ENCODE peak calls at places on chromosomes 13 and 19, in four cellular contexts. A is thoracic aorta, Q is heart right ventricle, C is neural crest cell. U is an unnamed sample.

GRCh38 chr13:111383591-111384440 is 63.4 kb downstream of the TEX29 start:
- DNase-seq in Q (no peak), C (no peak), A (no peak), U (peak)

GRCh38 chr13:112603641-112604220 is 15.8 kb upstream of the TUBGCP3 start:
- DNase-seq in Q (no peak), A (no peak), C (no peak), U (peak)

GRCh38 chr19:16290692-16291091 is 33.9 kb upstream of the KLF2 start:
- DNase-seq in Q (peak), C (no peak), A (no peak), U (no peak)

GRCh38 chr13:49374585-49375290 is 69.1 kb downstream of the CAB39L start:
- DNase-seq in Q (no peak), C (no peak), A (no peak), U (no peak)

GRCh38 chr13:97696921-97697320 is 256.6 kb upstream of the IPO5 start:
- DNase-seq in A (no peak), Q (no peak), C (no peak), U (no peak)

GRCh38 chr13:90365130-90365529 is 982.4 kb upstream of the MIR17HG start:
- DNase-seq in A (no peak), C (no peak), Q (no peak), U (no peak)

GRCh38 chr19:16383584-16384161 is 59.0 kb downstream of the KLF2 start:
- DNase-seq in Q (no peak), A (no peak), C (no peak), U (no peak)

GRCh38 chr13:87954116-87954515 is 282.9 kb downstream of the SLITRK5 start:
- DNase-seq in A (no peak), Q (no peak), C (no peak), U (no peak)

GRCh38 chr19:56765107-56765506 is 75.4 kb downstream of the PEG3 start:
- DNase-seq in C (no peak), Q (peak), A (no peak), U (no peak)

GRCh38 chr19:57099199-57099661 is 20.6 kb upstream of the USP29 start:
- DNase-seq in Q (peak), A (no peak), C (peak), U (no peak)

GRCh38 chr13:72341904-72342303 is 385.5 kb downstream of the MZT1 start:
- DNase-seq in Q (no peak), A (no peak), C (no peak), U (no peak)

GRCh38 chr19:54586397-54586796 is 7.0 kb upstream of the LILRA1 start:
- DNase-seq in Q (no peak), A (no peak), C (no peak), U (no peak)

GRCh38 chr19:5028229-5028886 is 59.4 kb downstream of the KDM4B start:
- DNase-seq in A (no peak), Q (no peak), C (no peak), U (no peak)

GRCh38 chr13:75480691-75481175 is 1.2 kb downstream of the TBC1D4 start:
- DNase-seq in Q (peak), A (no peak), C (peak), U (peak)

GRCh38 chr13:79352107-79352506 is 53.9 kb downstream of the RBM26 start:
- DNase-seq in Q (no peak), A (no peak), C (no peak), U (no peak)

GRCh38 chr19:18098891-18099622 is 1.5 kb downstream of the MAST3 start:
- DNase-seq in Q (no peak), C (no peak), A (no peak), U (no peak)

GRCh38 chr19:29018542-29018941 is 194.4 kb downstream of the UQCRFS1 start:
- DNase-seq in A (no peak), C (no peak), Q (no peak), U (no peak)
- TF ChIP-seq CTCF in A (no peak), C (no peak), Q (no peak), U (no peak)

GRCh38 chr19:11286312-11286974 is 9.5 kb upstream of the TSPAN16 start:
- DNase-seq in A (no peak), Q (no peak), C (no peak), U (no peak)

GRCh38 chr19:11291991-11292390 is 4.0 kb upstream of the TSPAN16 start:
- DNase-seq in Q (no peak), A (no peak), C (no peak), U (no peak)

GRCh38 chr19:11284535-11284934 is 11.4 kb upstream of the TSPAN16 start:
- DNase-seq in Q (no peak), C (no peak), A (no peak), U (no peak)

GRCh38 chr19:11291415-11291814 is 4.5 kb upstream of the TSPAN16 start:
- DNase-seq in A (no peak), Q (no peak), C (no peak), U (no peak)

GRCh38 chr19:11288349-11288748 is 7.6 kb upstream of the TSPAN16 start:
- DNase-seq in Q (no peak), A (no peak), C (no peak), U (no peak)
- TF ChIP-seq CTCF in Q (peak), A (peak), C (peak), U (peak)

DNA sequence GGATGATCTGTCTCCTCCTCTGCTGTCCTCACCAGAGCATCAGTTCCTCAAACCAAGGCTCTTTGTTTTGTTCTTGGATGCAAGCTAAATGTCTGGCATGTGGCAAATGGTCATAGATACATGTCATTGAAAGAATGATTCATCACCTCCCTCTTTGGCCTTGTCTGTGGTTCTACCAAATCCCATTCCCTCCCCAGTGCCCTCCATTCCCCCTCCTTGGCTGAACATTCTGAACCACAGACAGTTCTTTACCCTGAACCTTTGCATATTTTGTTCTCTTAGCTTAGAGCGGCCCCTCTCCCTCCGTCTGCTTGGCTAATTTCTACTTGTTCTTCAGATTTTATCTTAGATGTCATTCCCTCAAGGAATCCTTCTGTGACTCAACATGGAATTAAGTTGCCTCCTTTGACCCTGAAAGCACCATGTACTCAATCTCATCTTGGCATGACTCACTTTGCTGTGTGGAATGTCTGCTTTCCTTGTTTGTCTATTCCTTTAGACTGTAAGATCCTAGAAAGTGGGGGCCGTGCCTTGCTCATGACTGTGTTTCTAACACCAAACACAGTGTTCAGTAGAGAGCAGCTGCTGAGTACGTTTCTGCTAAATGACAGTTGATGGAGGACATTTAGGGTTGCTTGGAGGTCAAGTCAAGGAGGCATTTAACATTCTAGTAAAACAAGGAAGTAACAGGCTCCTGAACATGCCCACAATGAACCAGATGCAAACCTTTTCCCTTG is 8.1 kb downstream of the ALOX5AP start:
- DNase-seq in A (peak), C (no peak), Q (no peak), U (no peak)
- TF ChIP-seq CTCF in A (peak), C (no peak), Q (no peak), U (no peak)

GRCh38 chr13:27788271-27788670 is 4.0 kb upstream of the GSX1 start:
- DNase-seq in Q (no peak), A (no peak), C (no peak), U (no peak)

DNA sequence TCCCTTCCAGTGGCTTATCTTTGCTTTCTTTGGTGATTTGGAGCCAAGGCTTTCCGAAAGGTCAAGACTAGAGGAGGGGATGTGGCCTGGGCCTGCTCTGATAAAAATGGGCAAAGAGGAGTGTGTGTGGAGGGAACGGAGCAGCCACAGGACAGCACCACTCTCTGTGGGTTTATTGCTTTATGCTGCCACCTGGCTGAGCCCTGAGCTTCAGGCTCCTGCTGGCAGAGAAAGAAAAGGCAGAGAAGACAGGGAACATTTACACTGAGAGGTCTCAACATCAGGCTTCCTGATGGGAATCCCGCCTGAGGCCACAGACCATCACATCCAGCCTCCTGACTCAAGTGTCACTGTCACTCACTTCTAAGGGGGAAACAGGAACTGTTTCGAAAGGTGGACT is 9.2 kb upstream of the GSX1 start:
- DNase-seq in C (no peak), Q (no peak), A (no peak), U (no peak)
- TF ChIP-seq CTCF in C (peak), Q (peak), A (no peak), U (peak)

GRCh38 chr19:43902399-43902798 is 32.7 kb downstream of the ZNF45 start:
- DNase-seq in C (no peak), A (no peak), Q (no peak), U (no peak)
- TF ChIP-seq CTCF in C (no peak), A (no peak), Q (no peak), U (no peak)

DNA sequence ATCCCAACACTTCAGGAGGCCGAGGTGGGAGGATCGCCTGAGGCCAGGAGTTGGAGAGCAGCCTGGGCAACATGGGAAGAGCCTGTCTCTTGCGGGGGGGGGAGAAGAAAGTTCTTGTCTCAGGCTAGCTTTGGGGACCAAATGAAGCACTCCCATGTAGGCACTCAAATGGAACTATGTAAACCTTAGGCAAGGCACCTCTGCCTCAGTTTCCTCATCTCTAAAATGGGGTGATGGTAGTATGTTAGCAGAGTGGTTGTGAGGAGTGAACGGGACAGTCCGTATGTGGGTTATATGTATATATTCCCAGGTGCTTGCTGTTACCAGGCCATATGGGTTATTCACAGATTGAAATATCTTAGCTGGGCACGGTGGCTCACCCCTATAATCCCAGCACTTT is 6.5 kb upstream of the DLL3 start:
- DNase-seq in A (no peak), Q (no peak), C (no peak), U (no peak)
- TF ChIP-seq CTCF in A (no peak), Q (no peak), C (no peak), U (no peak)